ENCODE peak calls at places on chromosomes 11 and 22, in six cellular contexts. U is lower leg skin, R is K562, X is stomach, C is Peyer's patch, O is tibial nerve. I is an unnamed sample.

GRCh38 chr22:48523091-48523490 is 1304.6 kb downstream of the BRD1 start:
- DNase-seq in U (no peak), R (no peak), X (no peak), C (no peak), O (no peak), I (no peak)

GRCh38 chr11:74332272-74332671 is 20.8 kb upstream of the P4HA3 start:
- DNase-seq in U (no peak), R (no peak), X (no peak), C (no peak), O (no peak), I (no peak)

GRCh38 chr11:24781288-24781687 is 284.4 kb downstream of the LUZP2 start:
- DNase-seq in U (no peak), R (no peak), X (no peak), C (no peak), O (no peak), I (no peak)

GRCh38 chr11:102312656-102313055 is 4.6 kb upstream of the BIRC3 start:
- DNase-seq in U (no peak), R (no peak), X (no peak), C (no peak), O (no peak), I (no peak)

GRCh38 chr11:119759324-119759723 is 30.3 kb upstream of the NECTIN1 start:
- DNase-seq in U (no peak), R (peak), X (no peak), C (no peak), O (no peak), I (peak)

GRCh38 chr11:15123849-15124248 is 9.1 kb downstream of the INSC start:
- DNase-seq in U (no peak), R (no peak), X (no peak), C (no peak), O (no peak), I (peak)

GRCh38 chr11:90423378-90423777 is 200.5 kb upstream of the CHORDC1 start:
- DNase-seq in U (no peak), R (no peak), X (no peak), C (no peak), O (no peak), I (no peak)

GRCh38 chr22:48218889-48219420 is 1456.5 kb downstream of the TBC1D22A start:
- DNase-seq in U (no peak), R (no peak), X (no peak), C (peak), O (no peak), I (no peak)

GRCh38 chr11:66956689-66957290 is 1.4 kb downstream of the PC start:
- DNase-seq in U (no peak), R (peak), X (peak), C (no peak), O (peak), I (no peak)
- TF ChIP-seq POLR2A in U (no peak), R (no peak), X (no peak), C (no peak), O (peak), I (no peak)

GRCh38 chr22:26431151-26431995 is 2.3 kb downstream of the ASPHD2 start:
- DNase-seq in U (no peak), R (no peak), X (no peak), C (no peak), O (no peak), I (no peak)

GRCh38 chr22:26426924-26427323 is 2.1 kb upstream of the ASPHD2 start:
- DNase-seq in U (no peak), R (no peak), X (no peak), C (no peak), O (no peak), I (no peak)

GRCh38 chr22:26429458-26430238 is 588 bp downstream of the ASPHD2 start:
- DNase-seq in U (no peak), R (peak), X (no peak), C (peak), O (no peak), I (no peak)

GRCh38 chr22:26430600-26430999 is 1.5 kb downstream of the ASPHD2 start:
- DNase-seq in U (no peak), R (no peak), X (no peak), C (no peak), O (no peak), I (no peak)

DNA sequence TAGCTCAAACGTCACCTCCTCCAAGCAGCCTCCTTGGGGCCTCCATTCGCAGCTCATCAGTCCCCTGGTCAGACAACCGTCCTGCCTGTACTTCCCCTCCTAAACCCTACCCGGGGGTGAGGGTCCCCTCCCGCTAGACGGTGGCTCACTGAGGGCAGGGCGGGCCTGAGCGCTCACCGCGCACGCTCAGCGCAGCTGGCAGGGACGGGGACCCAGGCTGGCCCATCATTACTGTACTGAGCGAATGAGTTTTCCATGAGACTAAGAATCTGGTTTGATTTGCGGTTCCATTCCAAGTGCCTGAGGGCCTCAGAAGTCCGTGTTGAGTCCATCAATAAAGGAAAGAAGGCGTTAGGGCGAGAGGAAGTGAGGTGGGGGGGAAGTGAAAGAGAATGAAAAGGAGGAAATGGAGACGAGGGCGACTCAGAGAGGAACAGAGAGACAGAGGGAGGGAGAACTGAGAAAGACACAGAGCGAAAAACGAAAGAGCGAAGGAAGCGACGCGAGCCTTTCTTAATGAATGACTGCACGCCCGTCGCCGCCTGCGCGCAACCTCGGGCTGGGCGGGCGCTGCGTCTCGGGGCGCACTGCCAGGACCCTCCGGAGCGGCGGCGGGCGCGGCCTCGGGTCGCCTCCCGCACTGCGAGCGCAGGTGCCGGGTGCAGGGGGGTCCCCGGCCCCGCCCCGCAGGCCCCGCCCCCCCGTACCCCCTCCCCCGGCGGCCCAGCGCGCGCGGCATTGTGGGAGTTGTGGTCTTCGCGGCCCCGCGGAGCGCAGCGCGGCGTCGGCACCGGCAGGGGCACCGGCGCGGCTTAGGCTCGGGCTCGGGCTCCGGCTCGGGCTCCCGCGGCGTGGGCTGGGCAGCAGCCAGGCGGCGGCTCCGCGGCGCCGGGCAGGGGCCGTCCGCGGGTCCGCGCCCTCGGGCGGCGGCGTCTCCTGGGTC is at the start of gene ASPHD2:
- DNase-seq in U (peak), R (peak), X (peak), C (peak), O (peak), I (peak)
- TF ChIP-seq POLR2A in U (no peak), R (no peak), X (no peak), C (peak), O (peak), I (peak)

DNA sequence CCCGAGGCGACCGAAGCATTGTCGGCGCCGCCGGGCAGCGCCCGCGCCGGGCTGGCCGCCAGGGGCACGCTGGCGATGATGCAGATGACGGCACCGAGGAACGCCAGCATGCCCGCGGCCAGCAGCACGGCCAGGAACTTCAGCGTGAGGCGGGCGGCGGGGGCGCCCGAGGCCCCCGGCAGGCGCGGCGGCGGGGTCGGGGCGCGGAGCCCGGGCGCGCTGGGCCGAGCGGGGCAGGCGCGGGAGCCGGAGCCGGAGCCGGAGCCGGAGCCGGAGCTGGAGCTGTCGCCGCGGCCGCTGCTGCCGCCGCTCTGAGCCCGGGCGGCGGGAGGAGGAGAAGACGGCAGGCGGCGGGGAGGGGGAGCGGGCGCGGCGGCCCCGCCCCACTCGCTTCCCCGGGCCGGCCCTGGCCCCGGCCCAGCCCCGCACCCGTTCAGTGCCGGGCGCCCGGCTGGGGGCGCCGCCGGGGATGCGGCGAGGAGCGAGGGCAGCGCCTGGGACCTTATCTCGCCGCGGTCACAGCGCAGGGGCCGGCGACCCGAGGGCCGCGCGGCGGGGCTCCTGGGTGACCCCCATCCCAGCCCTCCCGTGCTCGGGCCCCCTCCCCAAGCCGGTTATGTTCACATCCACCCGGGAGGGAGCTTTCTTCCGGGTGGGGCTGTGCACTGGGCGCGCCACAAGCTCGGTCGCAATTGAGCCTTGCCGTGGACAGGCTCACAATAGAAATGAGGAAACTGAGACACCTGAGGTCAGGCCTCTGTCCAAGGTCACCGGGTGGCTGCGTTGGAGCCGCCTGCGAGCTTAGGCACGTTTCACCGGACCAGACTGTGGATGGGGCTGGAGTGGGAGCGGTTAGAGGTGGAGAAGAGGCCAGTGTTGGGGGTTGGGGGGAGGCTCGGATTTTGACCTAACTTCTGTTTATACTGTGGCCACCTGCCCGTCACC is at the start of gene NPTXR:
- DNase-seq in U (no peak), R (peak), X (peak), C (peak), O (no peak), I (peak)
- TF ChIP-seq POLR2A in U (no peak), R (no peak), X (no peak), C (no peak), O (peak), I (peak)

GRCh38 chr11:1559103-1559951 is 12.7 kb downstream of the DUSP8 start:
- DNase-seq in U (no peak), R (no peak), X (peak), C (peak), O (peak), I (peak)
- TF ChIP-seq POLR2A in U (no peak), R (no peak), X (no peak), C (no peak), O (peak), I (no peak)

GRCh38 chr11:108538502-108538901 is 40.3 kb upstream of the POGLUT3 start:
- DNase-seq in U (no peak), R (no peak), X (no peak), C (no peak), O (no peak), I (no peak)

GRCh38 chr11:108536783-108537182 is 38.6 kb upstream of the POGLUT3 start:
- DNase-seq in U (no peak), R (no peak), X (no peak), C (no peak), O (no peak), I (no peak)

GRCh38 chr11:108534274-108534882 is 36.2 kb upstream of the POGLUT3 start:
- DNase-seq in U (no peak), R (no peak), X (no peak), C (no peak), O (no peak), I (no peak)

GRCh38 chr11:108535384-108535955 is 37.3 kb upstream of the POGLUT3 start:
- DNase-seq in U (no peak), R (no peak), X (no peak), C (no peak), O (no peak), I (no peak)

GRCh38 chr11:108538022-108538424 is 39.8 kb upstream of the POGLUT3 start:
- DNase-seq in U (peak), R (no peak), X (peak), C (peak), O (no peak), I (no peak)
- TF ChIP-seq POLR2A in U (no peak), R (no peak), X (no peak), C (no peak), O (no peak), I (no peak)

DNA sequence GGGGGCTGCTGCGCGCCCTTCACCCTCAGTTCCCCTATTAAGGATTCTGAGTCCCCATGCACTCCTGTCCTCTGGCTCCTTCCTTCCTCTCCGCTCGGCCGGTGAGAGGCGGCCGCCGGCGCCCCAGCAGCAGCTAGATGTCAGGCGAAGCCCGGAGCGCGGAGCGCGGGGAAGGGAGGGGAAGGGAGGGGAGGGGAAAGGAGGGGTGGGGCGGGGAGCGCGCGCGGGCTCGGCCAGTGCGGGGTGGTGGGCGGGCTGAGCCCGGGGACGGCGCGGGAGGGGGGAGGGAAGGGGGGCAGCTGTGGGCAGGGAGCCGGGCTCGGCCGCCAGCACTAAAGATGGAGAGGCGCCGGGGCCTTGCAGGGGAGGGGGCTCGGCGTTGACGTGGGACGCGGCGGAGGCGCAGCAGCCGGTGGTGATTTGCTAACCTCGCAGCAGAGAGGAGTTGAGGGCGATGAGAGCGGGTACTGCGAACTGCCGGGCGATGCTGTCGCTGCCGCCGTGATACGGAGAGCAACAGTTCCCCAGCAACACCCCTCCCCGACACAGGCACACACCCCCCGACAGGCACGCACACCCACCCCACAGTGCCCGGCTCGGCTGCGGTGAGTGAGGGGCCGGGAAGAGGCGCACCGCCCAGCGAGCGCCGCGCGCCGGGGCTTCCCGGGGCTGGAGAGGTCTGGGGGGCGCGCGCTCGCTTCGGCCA is at the start of gene ZBTB16:
- DNase-seq in U (peak), R (peak), X (peak), C (peak), O (peak), I (no peak)
- TF ChIP-seq POLR2A in U (no peak), R (no peak), X (no peak), C (peak), O (peak), I (no peak)

I was measured in H54.